ENCODE peak calls at places on chromosomes 16 and 17, in ten cellular contexts. Z is fibroblast of lung, L is mesendoderm, F is IMR-90, A is mesenchymal stem cell, K is GM23248, Q is neuronal stem cell, O is endodermal cell, T is H9, C is neural progenitor cell. D is an unnamed sample.

GRCh38 chr16:66427036-66427446 is at the start of gene BEAN1:
- DNase-seq in Z (no peak), L (no peak), F (no peak), A (no peak), K (peak; percentile 62), Q (no peak), O (no peak), T (no peak), C (peak; percentile 81), D (no peak)

GRCh38 chr17:43803758-43804157 is 23.5 kb downstream of the CFAP97D1 start:
- DNase-seq in Z (no peak), L (peak; percentile 32), F (peak; percentile 14), A (no peak), K (peak; percentile 27), Q (no peak), O (peak; percentile 70), T (peak; percentile 75), C (no peak), D (no peak)

GRCh38 chr17:32269377-32269776 is 3.7 kb downstream of the RHBDL3 start:
- DNase-seq in Z (no peak), L (no peak), F (no peak), A (no peak), K (peak; percentile 25), Q (no peak), O (peak; percentile 45), T (no peak), C (no peak), D (no peak)

GRCh38 chr16:73396556-73396955 is 348.6 kb upstream of the ZFHX3 start:
- DNase-seq in Z (no peak), L (peak; percentile 93), F (no peak), A (no peak), K (no peak), Q (no peak), O (peak; percentile 61), T (no peak), C (no peak), D (no peak)

GRCh38 chr16:14667347-14668266 is 26.5 kb downstream of the PLA2G10 start:
- DNase-seq in Z (no peak), L (no peak), F (no peak), A (no peak), K (no peak), Q (no peak), O (no peak), T (no peak), C (no peak), D (no peak)

GRCh38 chr16:89153848-89154271 is 17.7 kb upstream of the CDH15 start:
- DNase-seq in Z (no peak), L (no peak), F (no peak), A (no peak), K (no peak), Q (no peak), O (no peak), T (no peak), C (no peak), D (no peak)

GRCh38 chr16:31145398-31145990 is 4.4 kb downstream of the PRSS36 start:
- DNase-seq in Z (no peak), L (no peak), F (no peak), A (no peak), K (no peak), Q (no peak), O (peak; percentile 46), T (no peak), C (no peak), D (no peak)

GRCh38 chr16:19645557-19645981 is 72.5 kb downstream of the KNOP1 start:
- DNase-seq in Z (no peak), L (peak; percentile 7), F (peak; percentile 2), A (no peak), K (no peak), Q (no peak), O (no peak), T (no peak), C (no peak), D (no peak)

GRCh38 chr17:7558544-7559306 is at the start of gene TNFSF13:
- DNase-seq in Z (no peak), L (no peak), F (no peak), A (no peak), K (no peak), Q (no peak), O (no peak), T (no peak), C (no peak), D (no peak)

GRCh38 chr16:31185339-31185738 is 5.4 kb downstream of the FUS start:
- DNase-seq in Z (no peak), L (no peak), F (no peak), A (no peak), K (no peak), Q (no peak), O (no peak), T (no peak), C (no peak), D (no peak)

GRCh38 chr17:83136156-83136555 is 56.7 kb downstream of the METRNL start:
- DNase-seq in Z (no peak), L (no peak), F (no peak), A (no peak), K (no peak), Q (no peak), O (peak; percentile 55), T (peak; percentile 57), C (no peak), D (no peak)

GRCh38 chr16:60945225-60945624 is 1091.0 kb downstream of the CDH8 start:
- DNase-seq in Z (no peak), L (peak; percentile 83), F (no peak), A (no peak), K (no peak), Q (peak; percentile 55), O (peak; percentile 90), T (peak; percentile 53), C (peak; percentile 79), D (peak; percentile 47)

GRCh38 chr16:11229432-11229831 is 26.6 kb downstream of the SOCS1 start:
- DNase-seq in Z (no peak), L (no peak), F (no peak), A (no peak), K (no peak), Q (no peak), O (no peak), T (no peak), C (no peak), D (no peak)

GRCh38 chr16:11229906-11230305 is 26.1 kb downstream of the SOCS1 start:
- DNase-seq in Z (no peak), L (no peak), F (no peak), A (no peak), K (no peak), Q (no peak), O (no peak), T (no peak), C (no peak), D (no peak)

GRCh38 chr16:11224096-11224893 is 31.7 kb downstream of the SOCS1 start:
- DNase-seq in Z (no peak), L (peak; percentile 90), F (no peak), A (no peak), K (no peak), Q (no peak), O (peak; percentile 91), T (peak; percentile 81), C (peak; percentile 41), D (no peak)

GRCh38 chr16:11224894-11225676 is 30.9 kb downstream of the SOCS1 start:
- DNase-seq in Z (no peak), L (no peak), F (peak; percentile 28), A (peak; percentile 59), K (no peak), Q (no peak), O (no peak), T (no peak), C (no peak), D (no peak)

GRCh38 chr16:11225677-11226549 is 30.1 kb downstream of the SOCS1 start:
- DNase-seq in Z (no peak), L (no peak), F (no peak), A (no peak), K (no peak), Q (no peak), O (no peak), T (no peak), C (no peak), D (no peak)
- H3K9ac ChIP-seq in Z (peak overlapping the region; percentile 26), L (no peak overlapping the region), F (no peak overlapping the region), A (peak overlapping the region; percentile 51), K (no peak overlapping the region), Q (no peak overlapping the region), O (no peak overlapping the region), T (no peak overlapping the region), C (no peak overlapping the region), D (no peak overlapping the region)

DNA sequence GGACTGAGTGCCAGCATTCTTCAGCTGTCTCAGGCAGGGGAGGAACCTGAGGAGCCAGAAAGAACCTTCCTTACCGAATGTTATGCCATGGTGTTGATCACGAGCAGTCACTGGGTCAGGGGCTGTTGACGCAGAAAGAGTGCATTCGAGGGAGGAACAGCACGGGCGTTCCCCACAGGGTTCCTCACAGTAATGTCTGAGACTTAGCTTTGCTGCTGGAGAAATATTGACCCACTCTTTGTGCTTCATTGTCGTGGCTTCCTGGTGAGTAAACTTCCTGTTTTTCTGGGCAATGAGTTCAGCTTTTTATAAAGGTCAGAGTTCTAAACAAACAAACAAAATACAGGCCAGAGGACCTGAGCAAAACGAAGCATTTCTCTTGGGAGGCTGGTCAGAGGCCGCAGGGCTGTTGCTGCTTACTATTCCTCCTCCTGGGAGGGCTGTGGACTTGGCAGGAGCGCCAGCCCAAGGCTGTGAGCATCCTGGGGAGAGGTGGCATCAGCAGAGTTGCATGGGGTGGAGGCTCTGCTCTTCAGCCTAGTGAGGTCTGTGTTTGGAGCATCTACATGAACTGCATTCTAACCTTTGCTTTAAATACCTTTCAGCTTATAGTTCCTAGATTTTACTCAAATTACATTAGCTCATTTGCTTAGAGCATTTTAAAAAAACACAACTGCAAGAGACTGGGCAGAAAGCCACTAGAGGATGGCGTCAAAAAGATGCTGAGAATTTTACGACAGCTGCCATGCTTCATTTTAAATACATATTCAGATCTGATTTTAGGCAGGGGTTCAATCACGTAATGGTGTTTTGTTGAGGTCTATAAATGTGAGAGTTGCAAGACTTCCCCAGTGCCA is 143.0 kb upstream of the CACNG5 start:
- DNase-seq in Z (peak; percentile 87), L (no peak), F (peak; percentile 64), A (peak; percentile 28), K (peak; percentile 49), Q (no peak), O (peak; percentile 70), T (peak; percentile 29), C (no peak), D (no peak)
- H3K9ac ChIP-seq in Z (no peak overlapping the region), L (no peak overlapping the region), F (no peak overlapping the region), A (no peak overlapping the region), K (no peak overlapping the region), Q (no peak overlapping the region), O (no peak overlapping the region), T (no peak overlapping the region), C (no peak overlapping the region), D (no peak overlapping the region)

GRCh38 chr17:46732133-46732532 is 86.4 kb downstream of the WNT3 start:
- DNase-seq in Z (no peak), L (no peak), F (no peak), A (no peak), K (no peak), Q (no peak), O (no peak), T (no peak), C (peak; percentile 21), D (no peak)
- H3K9ac ChIP-seq in Z (no peak overlapping the region), L (no peak overlapping the region), F (no peak overlapping the region), A (no peak overlapping the region), K (no peak overlapping the region), Q (no peak overlapping the region), O (no peak overlapping the region), T (no peak overlapping the region), C (no peak overlapping the region), D (no peak overlapping the region)

DNA sequence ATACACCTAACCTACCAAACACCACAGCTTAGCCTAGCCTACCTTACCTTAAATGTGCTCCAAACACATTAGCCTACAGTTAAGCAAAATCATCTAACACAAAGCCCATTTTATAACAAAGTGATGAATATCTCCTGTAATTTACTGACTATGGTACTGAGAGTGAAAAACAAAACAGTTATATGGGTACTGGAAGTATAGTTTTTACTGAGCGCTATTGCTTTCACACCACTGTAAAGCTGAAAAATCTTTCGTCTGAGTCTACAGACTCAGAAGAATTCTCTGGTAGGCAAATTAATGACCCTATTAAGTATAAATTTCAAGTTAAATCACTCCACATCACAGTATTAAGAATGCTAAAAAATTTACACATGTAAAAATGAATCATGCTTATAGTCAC is 3.4 kb downstream of the GRB2 start:
- DNase-seq in Z (no peak), L (no peak), F (no peak), A (no peak), K (no peak), Q (no peak), O (no peak), T (no peak), C (no peak), D (no peak)
- H3K9ac ChIP-seq in Z (no peak overlapping the region), L (no peak overlapping the region), F (no peak overlapping the region), A (peak overlapping the region; percentile 24), K (no peak overlapping the region), Q (no peak overlapping the region), O (no peak overlapping the region), T (no peak overlapping the region), C (no peak overlapping the region), D (no peak overlapping the region)

D was measured in NT2/D1.